ENCODE peak calls at places on chromosomes 1 and 21, in four cellular contexts. R is fibroblast of lung; J is activated CD8-positive, alpha-beta T cell treated with anti-CD3 and anti-CD28 coated beads for 36 hours; V is mammary epithelial cell. S is an unnamed sample.

GRCh38 chr1:20063861-20064292 is 6.1 kb upstream of the PLA2G5 start:
- DNase-seq in R (peak; percentile 78), J (no peak), V (peak; percentile 88), S (no peak)

GRCh38 chr21:37047079-37047478 is 25.8 kb downstream of the PIGP start:
- DNase-seq in R (no peak), J (no peak), V (peak; percentile 71), S (no peak)

GRCh38 chr1:153202006-153202405 is 1.2 kb upstream of the LELP1 start:
- DNase-seq in R (no peak), J (no peak), V (peak; percentile 17), S (no peak)

GRCh38 chr1:53733975-53734649 is 4.9 kb downstream of the GLIS1 start:
- DNase-seq in R (peak; percentile 74), J (no peak), V (no peak), S (no peak)

GRCh38 chr1:3011127-3011526 is 10.1 kb upstream of the ACTRT2 start:
- DNase-seq in R (no peak), J (no peak), V (no peak), S (no peak)

GRCh38 chr1:59290173-59290954 is 6.5 kb upstream of the FGGY start:
- DNase-seq in R (peak; percentile 51), J (peak; percentile 41), V (peak; percentile 68), S (peak; percentile 61)

GRCh38 chr1:218463194-218464156 is 118.3 kb downstream of the TGFB2 start:
- DNase-seq in R (peak; percentile 74), J (no peak), V (peak; percentile 47), S (no peak)

GRCh38 chr1:109299087-109299983 is 7.5 kb downstream of the MYBPHL start:
- DNase-seq in R (peak; percentile 90), J (no peak), V (peak; percentile 52), S (no peak)

GRCh38 chr1:98557808-98558390 is 103.6 kb upstream of the SNX7 start:
- DNase-seq in R (no peak), J (no peak), V (no peak), S (no peak)

GRCh38 chr1:185861630-185862029 is 127.4 kb downstream of the HMCN1 start:
- DNase-seq in R (no peak), J (no peak), V (no peak), S (no peak)

GRCh38 chr1:64915381-64916274 is 50.7 kb downstream of the JAK1 start:
- DNase-seq in R (peak; percentile 73), J (no peak), V (peak; percentile 85), S (no peak)

GRCh38 chr1:155184351-155184811 is 10.7 kb downstream of the TRIM46 start:
- DNase-seq in R (no peak), J (no peak), V (no peak), S (no peak)

GRCh38 chr1:18871401-18872070 is 12.1 kb upstream of the TAS1R2 start:
- DNase-seq in R (no peak), J (no peak), V (no peak), S (no peak)

GRCh38 chr1:198444792-198445191 is 95.7 kb downstream of the ATP6V1G3 start:
- DNase-seq in R (peak; percentile 85), J (no peak), V (peak; percentile 28), S (no peak)

GRCh38 chr1:87958711-87959110 is 630.0 kb downstream of the LMO4 start:
- DNase-seq in R (no peak), J (no peak), V (no peak), S (no peak)

GRCh38 chr1:214901718-214902117 is 180.8 kb upstream of the KCNK2 start:
- DNase-seq in R (peak; percentile 47), J (no peak), V (peak; percentile 78), S (no peak)

GRCh38 chr1:1630965-1631792 is 794 bp upstream of the MMP23B start:
- DNase-seq in R (peak; percentile 71), J (peak; percentile 37), V (no peak), S (no peak)

GRCh38 chr1:97488505-97488904 is 432.3 kb downstream of the DPYD start:
- DNase-seq in R (no peak), J (no peak), V (peak; percentile 64), S (no peak)

GRCh38 chr1:182761396-182762395 is 27.9 kb upstream of the NPL start:
- DNase-seq in R (peak; percentile 18), J (peak; percentile 41), V (peak; percentile 65), S (no peak)

GRCh38 chr21:33318087-33318486 is 6.7 kb upstream of the IFNAR1 start:
- DNase-seq in R (no peak), J (no peak), V (no peak), S (no peak)

GRCh38 chr1:83029050-83029449 is 969.9 kb downstream of the TTLL7 start:
- DNase-seq in R (no peak), J (no peak), V (no peak), S (no peak)

GRCh38 chr1:235054466-235054865 is 74.2 kb downstream of the TOMM20 start:
- DNase-seq in R (no peak), J (no peak), V (no peak), S (no peak)

GRCh38 chr1:151992345-151993083 is 1.1 kb downstream of the S100A10 start:
- DNase-seq in R (peak; percentile 90), J (peak; percentile 50), V (peak; percentile 99), S (no peak)

GRCh38 chr1:151024540-151025146 is 11.7 kb upstream of the BNIPL start:
- DNase-seq in R (peak; percentile 69), J (peak; percentile 94), V (peak; percentile 46), S (peak; percentile 82)

GRCh38 chr21:41622831-41623548 is 115.0 kb upstream of the TMPRSS2 start:
- DNase-seq in R (no peak), J (peak; percentile 55), V (no peak), S (no peak)

GRCh38 chr21:40668535-40669275 is 178.3 kb downstream of the DSCAM start:
- DNase-seq in R (no peak), J (no peak), V (no peak), S (no peak)

GRCh38 chr1:234321211-234321610 is 52.0 kb upstream of the COA6 start:
- DNase-seq in R (no peak), J (no peak), V (no peak), S (no peak)

GRCh38 chr1:16122916-16123315 is 33.0 kb downstream of the EPHA2 start:
- DNase-seq in R (peak; percentile 76), J (peak; percentile 90), V (peak; percentile 97), S (peak; percentile 70)

GRCh38 chr1:169914534-169914933 is 20.8 kb upstream of the SCYL3 start:
- DNase-seq in R (peak; percentile 48), J (no peak), V (peak; percentile 38), S (no peak)

GRCh38 chr1:244106837-244107491 is 55.9 kb downstream of the ZBTB18 start:
- DNase-seq in R (peak; percentile 5), J (no peak), V (no peak), S (no peak)

GRCh38 chr21:34704119-34704518 is 35.3 kb downstream of the CLIC6 start:
- DNase-seq in R (peak; percentile 59), J (no peak), V (no peak), S (no peak)

GRCh38 chr1:15430787-15431570 is 7.3 kb upstream of the CTRC start:
- DNase-seq in R (peak; percentile 47), J (peak; percentile 82), V (no peak), S (peak; percentile 89)

GRCh38 chr1:197521118-197521739 is 253.2 kb downstream of the CRB1 start:
- DNase-seq in R (peak; percentile 49), J (peak; percentile 26), V (peak; percentile 17), S (peak; percentile 28)

GRCh38 chr21:42674351-42674940 is 21.0 kb downstream of the PDE9A start:
- DNase-seq in R (peak; percentile 25), J (no peak), V (no peak), S (no peak)

GRCh38 chr1:208052926-208053407 is 142.0 kb upstream of the CD34 start:
- DNase-seq in R (no peak), J (no peak), V (no peak), S (no peak)

GRCh38 chr1:109770331-109771095 is 6.8 kb upstream of the EPS8L3 start:
- DNase-seq in R (no peak), J (no peak), V (no peak), S (no peak)

GRCh38 chr1:39213511-39214002 is 9.1 kb downstream of the MACF1 start:
- DNase-seq in R (peak; percentile 26), J (no peak), V (no peak), S (no peak)

GRCh38 chr1:229024528-229025119 is 246.3 kb upstream of the RAB4A start:
- DNase-seq in R (peak; percentile 85), J (peak; percentile 24), V (peak; percentile 73), S (no peak)

GRCh38 chr21:41812679-41813078 is 45.8 kb upstream of the RIPK4 start:
- DNase-seq in R (no peak), J (no peak), V (no peak), S (no peak)

GRCh38 chr1:156775799-156776198 is 8.5 kb downstream of the PRCC start:
- DNase-seq in R (no peak), J (no peak), V (no peak), S (no peak)

GRCh38 chr1:156773607-156774006 is 6.3 kb downstream of the PRCC start:
- DNase-seq in R (no peak), J (no peak), V (no peak), S (no peak)

GRCh38 chr1:156772728-156773497 is 5.6 kb downstream of the PRCC start:
- DNase-seq in R (no peak), J (no peak), V (no peak), S (no peak)

GRCh38 chr1:156768610-156769295 is 1.4 kb downstream of the PRCC start:
- DNase-seq in R (no peak), J (no peak), V (no peak), S (no peak)

GRCh38 chr1:156772222-156772621 is 4.9 kb downstream of the PRCC start:
- DNase-seq in R (no peak), J (no peak), V (no peak), S (no peak)
- TF ChIP-seq CTCF in R (no peak), J (peak; percentile 31), V (no peak), S (no peak)

GRCh38 chr1:30977511-30977910 is 69.0 kb upstream of the SDC3 start:
- DNase-seq in R (no peak), J (no peak), V (no peak), S (no peak)

GRCh38 chr1:30975217-30975616 is 66.7 kb upstream of the SDC3 start:
- DNase-seq in R (no peak), J (no peak), V (no peak), S (no peak)

GRCh38 chr1:30976143-30976542 is 67.6 kb upstream of the SDC3 start:
- DNase-seq in R (peak; percentile 44), J (no peak), V (no peak), S (no peak)

GRCh38 chr1:30974536-30974935 is 66.0 kb upstream of the SDC3 start:
- DNase-seq in R (no peak), J (no peak), V (no peak), S (no peak)

GRCh38 chr1:30977105-30977504 is 68.5 kb upstream of the SDC3 start:
- DNase-seq in R (peak; percentile 50), J (no peak), V (peak; percentile 21), S (no peak)
- TF ChIP-seq CTCF in R (peak; percentile 42), J (peak; percentile 29), V (peak; percentile 16), S (peak; percentile 16)

DNA sequence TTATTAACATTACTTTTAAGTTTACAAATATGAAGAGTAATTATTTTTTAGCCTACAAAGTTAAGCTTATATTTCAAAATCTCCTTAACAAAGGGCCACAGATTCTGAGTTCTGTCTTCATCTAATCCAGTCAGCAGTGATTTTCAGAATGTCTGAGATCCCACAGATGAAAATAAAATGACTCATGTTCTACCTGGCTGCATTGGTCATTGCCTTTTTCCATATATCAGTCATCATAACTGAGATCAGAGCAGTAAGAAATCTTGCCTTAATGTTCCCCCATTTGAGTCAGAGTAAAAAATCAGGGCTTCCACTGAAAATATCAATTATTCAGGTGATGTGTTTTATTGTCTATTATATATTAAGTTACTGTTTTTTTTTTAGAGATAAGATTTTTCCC is 416.1 kb downstream of the MRPL39 start:
- DNase-seq in R (no peak), J (no peak), V (no peak), S (peak; percentile 28)
- TF ChIP-seq CTCF in R (no peak), J (no peak), V (no peak), S (no peak)

GRCh38 chr1:236748471-236748870 is 46.6 kb upstream of the MTR start:
- DNase-seq in R (no peak), J (no peak), V (no peak), S (no peak)
- TF ChIP-seq CTCF in R (peak; percentile 21), J (no peak), V (peak; percentile 4), S (no peak)